ENCODE peak calls at places on chromosomes 1 and 21, in nine cellular contexts. Z is upper lobe of right lung; Q is SW 1271; E is GM13977; V is stimulated activated naive CD8-positive, alpha-beta T cell treated with anti-CD3 and anti-CD28 coated beads, Interleukin-15, Interleukin-2, amounts not matched to agents 100 U/mL and 50 U/mL, for 24 hours; L is RCC 7860; F is GM23338; P is psoas muscle; X is omental fat pad. I is an unnamed sample.

GRCh38 chr1:64073705-64074104 is 129.7 kb upstream of the UBE2U start:
- DNase-seq in Z (no peak), Q (no peak), E (no peak), V (no peak), L (no peak), F (no peak), P (no peak), X (no peak), I (no peak)

GRCh38 chr1:24692351-24692980 is 49.4 kb downstream of the SRRM1 start:
- DNase-seq in Z (no peak), Q (no peak), E (no peak), V (no peak), L (no peak), F (no peak), P (no peak), X (no peak), I (no peak)

GRCh38 chr1:24472527-24473251 is 29.9 kb upstream of the RCAN3 start:
- DNase-seq in Z (no peak), Q (no peak), E (no peak), V (no peak), L (no peak), F (no peak), P (no peak), X (no peak), I (no peak)

GRCh38 chr1:151309851-151310323 is 17.3 kb downstream of the PI4KB start:
- DNase-seq in Z (no peak), Q (no peak), E (no peak), V (no peak), L (no peak), F (peak), P (no peak), X (no peak), I (no peak)

GRCh38 chr1:109151146-109151545 is 37.2 kb downstream of the ELAPOR1 start:
- DNase-seq in Z (no peak), Q (no peak), E (no peak), V (no peak), L (peak), F (peak), P (no peak), X (no peak), I (no peak)

GRCh38 chr1:237183963-237184540 is 142.1 kb downstream of the RYR2 start:
- DNase-seq in Z (no peak), Q (no peak), E (no peak), V (no peak), L (no peak), F (peak), P (no peak), X (no peak), I (no peak)

GRCh38 chr1:219783605-219784004 is 144.8 kb downstream of the SLC30A10 start:
- DNase-seq in Z (no peak), Q (no peak), E (no peak), V (no peak), L (no peak), F (no peak), P (no peak), X (no peak), I (no peak)

GRCh38 chr1:67281246-67281645 is 26.4 kb upstream of the IL12RB2 start:
- DNase-seq in Z (no peak), Q (no peak), E (no peak), V (no peak), L (no peak), F (no peak), P (no peak), X (no peak), I (no peak)

GRCh38 chr1:31793086-31793485 is 22.7 kb downstream of the SPOCD1 start:
- DNase-seq in Z (peak), Q (no peak), E (no peak), V (no peak), L (no peak), F (no peak), P (peak), X (no peak), I (no peak)

GRCh38 chr1:206012086-206012859 is 9.1 kb upstream of the RAB7B start:
- DNase-seq in Z (peak), Q (no peak), E (peak), V (peak), L (no peak), F (peak), P (peak), X (no peak), I (no peak)

GRCh38 chr21:26124421-26124833 is 46.1 kb downstream of the APP start:
- DNase-seq in Z (no peak), Q (no peak), E (no peak), V (no peak), L (no peak), F (no peak), P (no peak), X (no peak), I (no peak)

GRCh38 chr1:245587435-245588105 is 432.8 kb downstream of the KIF26B start:
- DNase-seq in Z (peak), Q (no peak), E (no peak), V (no peak), L (no peak), F (no peak), P (no peak), X (no peak), I (no peak)